ENCODE peak calls at places on chromosomes 11 and 22, in seven cellular contexts. One of them, this sample, is unnamed.
A peak's percentile ranks its signal among the peaks of the same experiment; 100 is the strongest.

GRCh38 chr11:43555811-43556210 is 124.7 kb upstream of the HSD17B12 start:
- DNase-seq in colonic mucosa: no peak
- DNase-seq in astrocyte of the spinal cord: peak; percentile 36
- DNase-seq in coronary artery: no peak
- DNase-seq in GM12865: no peak
- DNase-seq in endothelial cell: no peak
- DNase-seq in lower leg skin: peak; percentile 20
- DNase-seq in this sample: no peak

GRCh38 chr22:33006220-33006954 is 51.8 kb downstream of the SYN3 start:
- DNase-seq in endothelial cell: no peak
- DNase-seq in coronary artery: no peak
- DNase-seq in astrocyte of the spinal cord: no peak
- DNase-seq in GM12865: no peak
- DNase-seq in lower leg skin: peak; percentile 84
- DNase-seq in colonic mucosa: no peak
- DNase-seq in this sample: no peak

GRCh38 chr22:41352058-41352457 is 29.7 kb upstream of the TEF start:
- DNase-seq in GM12865: no peak
- DNase-seq in astrocyte of the spinal cord: peak; percentile 17
- DNase-seq in lower leg skin: no peak
- DNase-seq in coronary artery: no peak
- DNase-seq in colonic mucosa: no peak
- DNase-seq in endothelial cell: no peak
- DNase-seq in this sample: no peak

GRCh38 chr11:94423467-94423866 is 22.2 kb upstream of the GPR83 start:
- DNase-seq in astrocyte of the spinal cord: no peak
- DNase-seq in endothelial cell: no peak
- DNase-seq in colonic mucosa: no peak
- DNase-seq in GM12865: no peak
- DNase-seq in lower leg skin: no peak
- DNase-seq in coronary artery: no peak
- DNase-seq in this sample: peak; percentile 24

GRCh38 chr11:65290448-65291165 is 24.1 kb upstream of the CDC42EP2 start:
- DNase-seq in GM12865: peak; percentile 60
- DNase-seq in coronary artery: peak; percentile 92
- DNase-seq in colonic mucosa: peak; percentile 85
- DNase-seq in lower leg skin: peak; percentile 97
- DNase-seq in endothelial cell: no peak
- DNase-seq in astrocyte of the spinal cord: peak; percentile 96
- DNase-seq in this sample: no peak

GRCh38 chr11:86676533-86677154 is 4.2 kb upstream of the ME3 start:
- DNase-seq in colonic mucosa: no peak
- DNase-seq in lower leg skin: no peak
- DNase-seq in endothelial cell: peak; percentile 4
- DNase-seq in GM12865: peak; percentile 23
- DNase-seq in astrocyte of the spinal cord: no peak
- DNase-seq in coronary artery: no peak
- DNase-seq in this sample: no peak

GRCh38 chr22:33427461-33427860 is 369.3 kb upstream of the SYN3 start:
- DNase-seq in colonic mucosa: no peak
- DNase-seq in endothelial cell: no peak
- DNase-seq in astrocyte of the spinal cord: peak; percentile 26
- DNase-seq in coronary artery: no peak
- DNase-seq in lower leg skin: no peak
- DNase-seq in GM12865: no peak
- DNase-seq in this sample: no peak

GRCh38 chr11:1746516-1746931 is 3.9 kb downstream of the IFITM10 start:
- DNase-seq in GM12865: no peak
- DNase-seq in colonic mucosa: peak; percentile 28
- DNase-seq in coronary artery: peak; percentile 73
- DNase-seq in lower leg skin: peak; percentile 88
- DNase-seq in astrocyte of the spinal cord: no peak
- DNase-seq in endothelial cell: no peak
- DNase-seq in this sample: no peak

GRCh38 chr11:26331911-26332571 is at the start of gene ANO3:
- DNase-seq in coronary artery: no peak
- DNase-seq in astrocyte of the spinal cord: peak; percentile 91
- DNase-seq in GM12865: peak; percentile 47
- DNase-seq in lower leg skin: peak; percentile 85
- DNase-seq in endothelial cell: peak; percentile 94
- DNase-seq in colonic mucosa: peak; percentile 31
- DNase-seq in this sample: peak; percentile 95

GRCh38 chr22:36419177-36419911 is 31.6 kb upstream of the MYH9 start:
- DNase-seq in lower leg skin: no peak
- DNase-seq in astrocyte of the spinal cord: peak; percentile 46
- DNase-seq in coronary artery: no peak
- DNase-seq in GM12865: peak; percentile 74
- DNase-seq in colonic mucosa: peak; percentile 86
- DNase-seq in endothelial cell: no peak
- DNase-seq in this sample: no peak

GRCh38 chr22:40276877-40277823 is 69.2 kb upstream of the ADSL start:
- DNase-seq in astrocyte of the spinal cord: peak; percentile 60
- DNase-seq in colonic mucosa: no peak
- DNase-seq in endothelial cell: no peak
- DNase-seq in coronary artery: no peak
- DNase-seq in GM12865: no peak
- DNase-seq in lower leg skin: no peak
- DNase-seq in this sample: no peak

GRCh38 chr11:74312321-74312720 is 881 bp upstream of the P4HA3 start:
- DNase-seq in GM12865: no peak
- DNase-seq in lower leg skin: no peak
- DNase-seq in coronary artery: no peak
- DNase-seq in endothelial cell: no peak
- DNase-seq in astrocyte of the spinal cord: no peak
- DNase-seq in colonic mucosa: no peak
- DNase-seq in this sample: no peak

GRCh38 chr11:43921561-43922294 is 20.7 kb upstream of the C11orf96 start:
- DNase-seq in coronary artery: no peak
- DNase-seq in astrocyte of the spinal cord: peak; percentile 12
- DNase-seq in colonic mucosa: no peak
- DNase-seq in endothelial cell: no peak
- DNase-seq in GM12865: no peak
- DNase-seq in lower leg skin: no peak
- DNase-seq in this sample: no peak

GRCh38 chr11:58640386-58641023 is 18.0 kb downstream of the CNTF start:
- DNase-seq in lower leg skin: no peak
- DNase-seq in coronary artery: no peak
- DNase-seq in endothelial cell: no peak
- DNase-seq in GM12865: no peak
- DNase-seq in astrocyte of the spinal cord: no peak
- DNase-seq in colonic mucosa: no peak
- DNase-seq in this sample: no peak

GRCh38 chr22:45972091-45972867 is 4.7 kb downstream of the WNT7B start:
- DNase-seq in GM12865: no peak
- DNase-seq in lower leg skin: no peak
- DNase-seq in coronary artery: no peak
- DNase-seq in astrocyte of the spinal cord: peak; percentile 44
- DNase-seq in colonic mucosa: no peak
- DNase-seq in endothelial cell: no peak
- DNase-seq in this sample: peak; percentile 52
- TF ChIP-seq CTCF in GM12865: no peak
- TF ChIP-seq CTCF in lower leg skin: no peak
- TF ChIP-seq CTCF in coronary artery: no peak
- TF ChIP-seq CTCF in astrocyte of the spinal cord: no peak
- TF ChIP-seq CTCF in colonic mucosa: no peak
- TF ChIP-seq CTCF in endothelial cell: no peak
- TF ChIP-seq CTCF in this sample: no peak

DNA sequence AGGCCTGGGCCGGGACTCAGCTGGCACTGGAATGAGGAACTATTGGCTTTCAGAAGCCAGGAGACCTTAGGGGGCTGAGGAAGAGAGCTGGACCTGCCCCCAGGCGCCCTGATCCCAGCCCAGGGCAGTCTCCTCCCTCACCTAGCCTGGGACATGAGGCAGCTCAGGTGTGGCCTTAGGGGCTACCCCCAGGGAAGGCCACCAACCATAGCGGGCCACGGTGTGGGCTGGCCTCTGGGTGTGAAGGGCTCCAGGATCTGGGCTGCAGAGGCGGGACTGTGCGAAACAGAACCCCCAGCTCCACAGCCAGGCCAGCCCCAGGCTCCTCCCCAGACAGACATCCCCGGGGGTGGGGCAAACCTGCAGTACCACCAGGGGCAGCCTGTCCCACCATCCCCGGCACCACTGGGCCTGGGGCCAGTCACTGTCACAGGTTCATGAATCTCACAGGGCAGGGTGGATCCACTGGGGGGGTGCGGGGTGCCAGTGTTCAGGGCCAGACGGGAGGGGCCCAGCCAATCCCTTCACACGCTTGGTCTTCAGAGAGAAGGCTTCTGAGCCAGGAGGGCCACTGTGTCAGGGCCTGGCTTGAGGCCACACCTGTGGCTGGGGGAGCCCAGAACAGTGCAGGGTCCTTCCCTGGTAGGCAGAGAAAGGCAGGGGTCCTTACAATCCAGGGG is 3.5 kb downstream of the PLXNB2 start:
- DNase-seq in astrocyte of the spinal cord: no peak
- DNase-seq in colonic mucosa: peak; percentile 77
- DNase-seq in GM12865: no peak
- DNase-seq in coronary artery: no peak
- DNase-seq in lower leg skin: peak; percentile 94
- DNase-seq in endothelial cell: no peak
- DNase-seq in this sample: peak; percentile 43
- TF ChIP-seq CTCF in astrocyte of the spinal cord: no peak
- TF ChIP-seq CTCF in colonic mucosa: no peak
- TF ChIP-seq CTCF in GM12865: no peak
- TF ChIP-seq CTCF in coronary artery: no peak
- TF ChIP-seq CTCF in lower leg skin: no peak
- TF ChIP-seq CTCF in endothelial cell: no peak
- TF ChIP-seq CTCF in this sample: no peak

GRCh38 chr22:38572065-38572464 is 2.1 kb upstream of the DMC1 start:
- DNase-seq in astrocyte of the spinal cord: peak; percentile 63
- DNase-seq in colonic mucosa: peak; percentile 36
- DNase-seq in lower leg skin: no peak
- DNase-seq in coronary artery: no peak
- DNase-seq in GM12865: peak; percentile 49
- DNase-seq in endothelial cell: peak; percentile 35
- DNase-seq in this sample: peak; percentile 30
- TF ChIP-seq CTCF in astrocyte of the spinal cord: peak; percentile 55
- TF ChIP-seq CTCF in colonic mucosa: peak; percentile 30
- TF ChIP-seq CTCF in lower leg skin: no peak
- TF ChIP-seq CTCF in coronary artery: peak; percentile 31
- TF ChIP-seq CTCF in GM12865: peak; percentile 29
- TF ChIP-seq CTCF in endothelial cell: peak; percentile 30
- TF ChIP-seq CTCF in this sample: peak; percentile 46

GRCh38 chr11:77073328-77074001 is 6.7 kb downstream of the CAPN5 start:
- DNase-seq in endothelial cell: no peak
- DNase-seq in colonic mucosa: peak; percentile 94
- DNase-seq in lower leg skin: peak; percentile 96
- DNase-seq in coronary artery: peak; percentile 96
- DNase-seq in GM12865: no peak
- DNase-seq in astrocyte of the spinal cord: peak; percentile 90
- DNase-seq in this sample: peak; percentile 36
- TF ChIP-seq CTCF in endothelial cell: no peak
- TF ChIP-seq CTCF in colonic mucosa: peak; percentile 45
- TF ChIP-seq CTCF in lower leg skin: no peak
- TF ChIP-seq CTCF in coronary artery: no peak
- TF ChIP-seq CTCF in GM12865: no peak
- TF ChIP-seq CTCF in astrocyte of the spinal cord: peak; percentile 52
- TF ChIP-seq CTCF in this sample: no peak

GRCh38 chr11:82698576-82699352 is 34.9 kb downstream of the FAM181B start:
- DNase-seq in lower leg skin: no peak
- DNase-seq in GM12865: no peak
- DNase-seq in colonic mucosa: no peak
- DNase-seq in coronary artery: no peak
- DNase-seq in endothelial cell: no peak
- DNase-seq in astrocyte of the spinal cord: no peak
- DNase-seq in this sample: no peak

GRCh38 chr11:82703226-82703625 is 30.4 kb downstream of the FAM181B start:
- DNase-seq in colonic mucosa: no peak
- DNase-seq in lower leg skin: no peak
- DNase-seq in astrocyte of the spinal cord: no peak
- DNase-seq in GM12865: no peak
- DNase-seq in endothelial cell: no peak
- DNase-seq in coronary artery: no peak
- DNase-seq in this sample: no peak

GRCh38 chr11:82701847-82702520 is 31.7 kb downstream of the FAM181B start:
- DNase-seq in endothelial cell: peak; percentile 64
- DNase-seq in lower leg skin: no peak
- DNase-seq in coronary artery: no peak
- DNase-seq in colonic mucosa: peak; percentile 22
- DNase-seq in GM12865: peak; percentile 46
- DNase-seq in astrocyte of the spinal cord: peak; percentile 45
- DNase-seq in this sample: peak; percentile 62

DNA sequence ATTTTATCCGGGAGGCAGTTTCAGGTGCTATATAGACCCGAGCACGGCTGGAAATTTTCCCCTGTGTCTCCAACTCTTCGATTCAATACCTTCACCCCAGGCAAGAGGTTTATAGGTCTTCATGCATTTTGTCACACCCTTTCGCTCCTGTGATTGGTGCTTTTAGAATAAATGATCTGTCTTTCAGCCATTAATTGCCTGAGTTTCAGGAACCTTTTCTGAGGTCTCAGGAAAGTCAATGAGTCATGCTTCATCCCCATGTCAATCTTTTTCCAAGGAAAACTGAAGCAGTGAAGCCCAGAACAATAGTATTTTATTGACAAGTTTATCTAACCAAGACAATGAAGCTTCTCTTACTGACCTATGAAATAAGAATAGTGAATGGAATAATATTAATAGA is 29.9 kb downstream of the FAM181B start:
- DNase-seq in endothelial cell: no peak
- DNase-seq in astrocyte of the spinal cord: no peak
- DNase-seq in lower leg skin: no peak
- DNase-seq in GM12865: no peak
- DNase-seq in coronary artery: no peak
- DNase-seq in colonic mucosa: no peak
- DNase-seq in this sample: no peak
- TF ChIP-seq CTCF in endothelial cell: no peak
- TF ChIP-seq CTCF in astrocyte of the spinal cord: no peak
- TF ChIP-seq CTCF in lower leg skin: no peak
- TF ChIP-seq CTCF in GM12865: no peak
- TF ChIP-seq CTCF in coronary artery: no peak
- TF ChIP-seq CTCF in colonic mucosa: no peak
- TF ChIP-seq CTCF in this sample: no peak

GRCh38 chr11:132942611-132943324 is 589.5 kb downstream of the OPCML start:
- DNase-seq in lower leg skin: no peak
- DNase-seq in astrocyte of the spinal cord: no peak
- DNase-seq in endothelial cell: peak; percentile 68
- DNase-seq in GM12865: no peak
- DNase-seq in colonic mucosa: no peak
- DNase-seq in coronary artery: no peak
- DNase-seq in this sample: peak; percentile 38
- TF ChIP-seq CTCF in lower leg skin: no peak
- TF ChIP-seq CTCF in astrocyte of the spinal cord: no peak
- TF ChIP-seq CTCF in endothelial cell: peak; percentile 64
- TF ChIP-seq CTCF in GM12865: no peak
- TF ChIP-seq CTCF in colonic mucosa: no peak
- TF ChIP-seq CTCF in coronary artery: no peak
- TF ChIP-seq CTCF in this sample: peak; percentile 22